ENCODE peak calls at places on chromosomes 16 and 17, in nine cellular contexts. Q, K, N, G, L, B, H, U and X are unnamed samples.

GRCh38 chr16:88355389-88356123 is 27.2 kb upstream of the ZNF469 start:
- DNase-seq in Q (no peak), K (no peak), N (peak; percentile 69), G (no peak), L (no peak), B (no peak), H (no peak), U (no peak), X (no peak)

GRCh38 chr16:71929048-71929447 is 33.7 kb downstream of the IST1 start:
- DNase-seq in Q (peak; percentile 76), K (no peak), N (no peak), G (peak; percentile 42), L (no peak), B (no peak), H (no peak), U (peak; percentile 26), X (no peak)

GRCh38 chr17:75459590-75460267 is 3.3 kb downstream of the TMEM94 start:
- DNase-seq in Q (no peak), K (no peak), N (no peak), G (no peak), L (no peak), B (peak; percentile 81), H (peak; percentile 64), U (peak; percentile 63), X (no peak)

GRCh38 chr17:80279895-80280294 is 19.2 kb downstream of the RNF213 start:
- DNase-seq in Q (peak; percentile 65), K (peak; percentile 63), N (no peak), G (no peak), L (no peak), B (peak; percentile 48), H (no peak), U (no peak), X (no peak)

GRCh38 chr17:77140878-77141767 is at the start of gene SEC14L1:
- DNase-seq in Q (no peak), K (peak; percentile 54), N (peak; percentile 90), G (peak; percentile 51), L (no peak), B (peak; percentile 50), H (peak; percentile 44), U (peak; percentile 42), X (peak; percentile 41)

GRCh38 chr17:8585911-8586310 is 44.6 kb downstream of the MYH10 start:
- DNase-seq in Q (no peak), K (no peak), N (no peak), G (no peak), L (no peak), B (no peak), H (no peak), U (no peak), X (no peak)

GRCh38 chr17:9837551-9838471 is 12.1 kb downstream of the GLP2R start:
- DNase-seq in Q (peak; percentile 95), K (peak; percentile 58), N (no peak), G (no peak), L (peak; percentile 90), B (no peak), H (peak; percentile 41), U (peak; percentile 17), X (no peak)

GRCh38 chr17:66682293-66682692 is 152.6 kb upstream of the CACNG5 start:
- DNase-seq in Q (peak; percentile 14), K (no peak), N (no peak), G (no peak), L (no peak), B (no peak), H (no peak), U (no peak), X (no peak)

GRCh38 chr17:16158721-16159120 is 56.6 kb downstream of the NCOR1 start:
- DNase-seq in Q (no peak), K (no peak), N (no peak), G (no peak), L (no peak), B (no peak), H (no peak), U (no peak), X (no peak)

GRCh38 chr16:20387978-20388377 is 16.6 kb downstream of the PDILT start:
- DNase-seq in Q (no peak), K (no peak), N (no peak), G (no peak), L (no peak), B (no peak), H (no peak), U (no peak), X (no peak)

GRCh38 chr17:75308732-75309629 is 19.7 kb upstream of the SLC25A19 start:
- DNase-seq in Q (no peak), K (no peak), N (peak; percentile 82), G (no peak), L (peak; percentile 35), B (peak; percentile 85), H (peak; percentile 56), U (peak; percentile 77), X (no peak)

GRCh38 chr17:3968886-3969524 is 4.8 kb upstream of the ATP2A3 start:
- DNase-seq in Q (no peak), K (no peak), N (no peak), G (no peak), L (no peak), B (no peak), H (no peak), U (no peak), X (no peak)

GRCh38 chr17:21253646-21254441 is 634 bp upstream of the NATD1 start:
- DNase-seq in Q (no peak), K (no peak), N (peak; percentile 79), G (no peak), L (no peak), B (no peak), H (no peak), U (no peak), X (no peak)

GRCh38 chr17:3852561-3852960 is 6.5 kb upstream of the NCBP3 start:
- DNase-seq in Q (no peak), K (no peak), N (no peak), G (no peak), L (no peak), B (no peak), H (no peak), U (no peak), X (no peak)

GRCh38 chr17:8941520-8941919 is 24.0 kb downstream of the PIK3R5 start:
- DNase-seq in Q (no peak), K (no peak), N (peak; percentile 92), G (no peak), L (no peak), B (no peak), H (no peak), U (peak; percentile 62), X (peak; percentile 67)

GRCh38 chr16:28260193-28260592 is 32.1 kb upstream of the SBK1 start:
- DNase-seq in Q (no peak), K (peak; percentile 29), N (no peak), G (no peak), L (no peak), B (no peak), H (no peak), U (no peak), X (no peak)

GRCh38 chr17:44105941-44106340 is 17.5 kb downstream of the HDAC5 start:
- DNase-seq in Q (no peak), K (no peak), N (no peak), G (no peak), L (no peak), B (no peak), H (no peak), U (no peak), X (no peak)
- H3K4me1 ChIP-seq in Q (peaks cover 33% of the 10 kb centered on the region), K (peaks cover 90% of the 10 kb centered on the region), N (peaks cover 49% of the 10 kb centered on the region), G (peaks cover 71% of the 10 kb centered on the region), L (peaks cover 39% of the 10 kb centered on the region), B (peaks cover 7% of the 10 kb centered on the region), H (peaks cover 56% of the 10 kb centered on the region), U (peaks cover 34% of the 10 kb centered on the region), X (peaks cover 10% of the 10 kb centered on the region)

GRCh38 chr16:73047536-73048291 is at the start of gene ZFHX3:
- DNase-seq in Q (peak; percentile 68), K (peak; percentile 76), N (peak; percentile 89), G (peak; percentile 78), L (no peak), B (peak; percentile 83), H (peak; percentile 75), U (peak; percentile 79), X (no peak)
- TF ChIP-seq CTCF in Q (peak; percentile 10), K (peak; percentile 57), N (no peak), G (no peak), L (peak; percentile 25), B (no peak), H (no peak), U (no peak), X (no peak)

DNA sequence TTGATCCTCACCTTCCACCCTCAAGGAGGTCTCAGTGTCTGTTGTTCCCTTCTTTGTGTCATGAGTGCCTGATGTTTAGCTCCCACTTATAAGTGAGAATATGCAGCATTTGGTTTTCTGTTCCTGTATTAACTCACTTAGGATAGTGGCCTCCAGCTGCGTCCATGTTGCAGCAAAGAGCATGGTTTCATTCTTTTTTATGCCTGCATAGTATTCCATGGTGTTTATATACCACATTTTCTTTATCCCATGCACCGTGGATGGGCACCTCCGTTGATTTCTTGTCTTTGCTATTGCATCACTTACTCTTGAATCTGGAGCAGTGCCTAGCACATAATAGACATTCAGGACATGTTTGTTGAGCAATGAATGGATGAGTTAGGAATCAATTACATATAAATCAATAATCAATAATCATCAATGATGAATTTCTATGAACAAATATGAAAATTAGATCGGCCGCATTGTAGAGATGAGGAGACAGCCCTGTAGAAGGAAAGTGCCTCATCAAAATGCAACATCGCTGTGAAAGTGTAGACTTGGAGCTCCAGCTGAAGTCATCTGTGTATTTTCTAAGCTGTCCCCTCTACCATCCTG is 129.5 kb downstream of the PRKCB start:
- DNase-seq in Q (no peak), K (no peak), N (no peak), G (no peak), L (no peak), B (no peak), H (no peak), U (no peak), X (no peak)
- H3K4me1 ChIP-seq in Q (no peaks in the 10 kb centered on the region), K (no peaks in the 10 kb centered on the region), N (peaks cover 43% of the 10 kb centered on the region), G (no peaks in the 10 kb centered on the region), L (no peaks in the 10 kb centered on the region), B (no peaks in the 10 kb centered on the region), H (no peaks in the 10 kb centered on the region), U (no peaks in the 10 kb centered on the region), X (peaks cover 41% of the 10 kb centered on the region)

GRCh38 chr17:54754560-54754959 is 146.1 kb upstream of the TOM1L1 start:
- DNase-seq in Q (no peak), K (no peak), N (peak; percentile 63), G (no peak), L (no peak), B (no peak), H (peak; percentile 1), U (no peak), X (no peak)
- TF ChIP-seq CTCF in Q (no peak), K (no peak), N (no peak), G (no peak), L (peak; percentile 19), B (no peak), H (peak; percentile 63), U (no peak), X (no peak)